ENCODE peak calls at places on chromosome 16, in five cellular contexts. B, G, Q, U and Y are unnamed samples.

GRCh38 chr16:56781565-56781964 is 51.6 kb downstream of the NUP93 start:
- DNase-seq in G (no peak), Q (no peak), U (no peak), B (no peak), Y (no peak)

GRCh38 chr16:48321307-48322036 is 63.7 kb downstream of the SIAH1 start:
- DNase-seq in U (no peak), G (peak; percentile 19), Q (no peak), B (no peak), Y (no peak)

GRCh38 chr16:73012341-73012740 is 35.6 kb downstream of the ZFHX3 start:
- DNase-seq in Q (no peak), B (no peak), U (no peak), G (no peak), Y (no peak)

GRCh38 chr16:84896847-84897246 is 77.1 kb downstream of the CRISPLD2 start:
- DNase-seq in U (peak; percentile 29), B (no peak), G (no peak), Q (no peak), Y (no peak)

GRCh38 chr16:27749547-27749875 is 199.6 kb downstream of the KATNIP start:
- DNase-seq in U (peak; percentile 82), G (no peak), B (no peak), Q (no peak), Y (no peak)

GRCh38 chr16:4618645-4619418 is 4.1 kb upstream of the UBALD1 start:
- DNase-seq in G (no peak), U (no peak), B (no peak), Q (no peak), Y (no peak)

GRCh38 chr16:7352114-7352513 is 19.5 kb downstream of the RBFOX1 start:
- DNase-seq in G (no peak), U (no peak), B (no peak), Q (no peak), Y (no peak)

GRCh38 chr16:3842994-3843393 is 37.5 kb downstream of the CREBBP start:
- DNase-seq in U (no peak), G (peak; percentile 33), B (no peak), Q (no peak), Y (no peak)

GRCh38 chr16:31568577-31569359 is 41.1 kb downstream of the AHSP start:
- DNase-seq in U (no peak), Q (no peak), G (no peak), B (no peak), Y (no peak)

GRCh38 chr16:15434425-15435215 is at the start of gene BMERB1:
- DNase-seq in B (peak; percentile 77), Q (peak; percentile 29), U (peak; percentile 94), G (no peak), Y (no peak)

GRCh38 chr16:3461120-3461519 is 17.6 kb downstream of the NAA60 start:
- DNase-seq in Q (no peak), G (peak; percentile 69), B (no peak), U (peak; percentile 47), Y (no peak)

GRCh38 chr16:48277158-48277557 is 29.8 kb upstream of the ABCC11 start:
- DNase-seq in Q (no peak), U (no peak), B (no peak), G (no peak), Y (no peak)

GRCh38 chr16:72362972-72363371 is 191.0 kb upstream of the PMFBP1 start:
- DNase-seq in Q (no peak), U (no peak), G (no peak), B (no peak), Y (peak; percentile 21)

GRCh38 chr16:27811881-27812280 is 251.6 kb downstream of the GSG1L start:
- DNase-seq in G (no peak), Q (no peak), B (no peak), U (no peak), Y (no peak)

GRCh38 chr16:81745704-81746558 is 33.2 kb upstream of the PLCG2 start:
- DNase-seq in U (peak; percentile 94), G (peak; percentile 80), Q (peak; percentile 74), B (peak; percentile 76), Y (no peak)

GRCh38 chr16:17245727-17246576 is 224.8 kb downstream of the XYLT1 start:
- DNase-seq in U (no peak), Q (no peak), B (no peak), G (no peak), Y (no peak)

GRCh38 chr16:3487521-3488410 is 7.5 kb downstream of the C16orf90 start:
- DNase-seq in Q (no peak), U (peak; percentile 64), G (no peak), B (no peak), Y (no peak)

GRCh38 chr16:49638696-49639629 is 216.9 kb downstream of the ZNF423 start:
- DNase-seq in U (no peak), G (peak; percentile 58), B (peak; percentile 40), Q (no peak), Y (no peak)

GRCh38 chr16:57962046-57962445 is 8.9 kb downstream of the CNGB1 start:
- DNase-seq in Q (no peak), U (peak; percentile 55), G (no peak), B (no peak), Y (no peak)

GRCh38 chr16:51816929-51817328 is 665.9 kb upstream of the SALL1 start:
- DNase-seq in Q (no peak), B (no peak), G (no peak), U (no peak), Y (no peak)

GRCh38 chr16:19384656-19385055 is 33.0 kb upstream of the TMC5 start:
- DNase-seq in Q (no peak), U (no peak), G (no peak), B (no peak), Y (no peak)

GRCh38 chr16:14371778-14372431 is 258.2 kb downstream of the PARN start:
- DNase-seq in G (no peak), Q (no peak), U (peak; percentile 32), B (no peak), Y (no peak)

GRCh38 chr16:57800213-57801097 is 1.8 kb downstream of the KIFC3 start:
- DNase-seq in B (no peak), U (no peak), G (peak; percentile 44), Q (no peak), Y (no peak)

GRCh38 chr16:50270510-50271147 is 4.3 kb downstream of the ADCY7 start:
- DNase-seq in B (peak; percentile 15), G (peak; percentile 57), Q (no peak), U (peak; percentile 76), Y (no peak)

GRCh38 chr16:85537795-85538401 is 75.2 kb upstream of the GSE1 start:
- DNase-seq in Q (no peak), U (no peak), G (no peak), B (no peak), Y (no peak)

GRCh38 chr16:89913408-89914387 is 5.0 kb upstream of the MC1R start:
- DNase-seq in U (no peak), Q (no peak), B (no peak), G (no peak), Y (no peak)

GRCh38 chr16:30053376-30054015 is 12.1 kb upstream of the ALDOA start:
- DNase-seq in G (peak; percentile 42), B (no peak), U (peak; percentile 69), Q (no peak), Y (no peak)

GRCh38 chr16:56424404-56424765 is 960 bp downstream of the AMFR start:
- DNase-seq in Q (no peak), G (peak; percentile 12), U (no peak), B (no peak), Y (no peak)

GRCh38 chr16:84308120-84308519 is 13.4 kb downstream of the WFDC1 start:
- DNase-seq in G (peak; percentile 83), Q (no peak), U (no peak), B (peak; percentile 28), Y (no peak)

GRCh38 chr16:85614338-85615013 is 1.4 kb downstream of the GSE1 start:
- DNase-seq in Q (peak; percentile 28), U (no peak), G (no peak), B (no peak), Y (no peak)

GRCh38 chr16:11128211-11129123 is 127.5 kb downstream of the SOCS1 start:
- DNase-seq in G (peak; percentile 77), U (peak; percentile 65), B (peak; percentile 59), Q (no peak), Y (no peak)